ENCODE peak calls at places on chromosomes 6 and 20, in six cellular contexts. J is Daoy; V is HFFc6; R is GDM1; C is activated naive CD8-positive, alpha-beta T cell treated with anti-CD3 and anti-CD28 coated beads for 36 hours; O is skeletal muscle cell. A is an unnamed sample.

GRCh38 chr6:44080561-44081521 is 46.4 kb downstream of the MRPL14 start:
- DNase-seq in V (no peak), O (no peak), J (peak; percentile 62), C (no peak), R (no peak), A (no peak)

GRCh38 chr20:43243672-43244269 is 54.1 kb upstream of the PTPRT start:
- DNase-seq in V (no peak), R (no peak), O (no peak), C (no peak), J (no peak), A (no peak)

GRCh38 chr6:17061097-17061496 is 40.8 kb upstream of the STMND1 start:
- DNase-seq in C (no peak), V (no peak), R (no peak), J (no peak), O (no peak), A (no peak)

GRCh38 chr6:87151786-87152527 is 3.4 kb upstream of the ZNF292 start:
- DNase-seq in J (peak; percentile 57), V (peak; percentile 41), C (peak; percentile 81), R (no peak), O (no peak), A (peak; percentile 18)

GRCh38 chr6:29489286-29489685 is 1.5 kb upstream of the MAS1L start:
- DNase-seq in C (no peak), R (no peak), V (no peak), J (no peak), O (no peak), A (no peak)

GRCh38 chr20:35318502-35319157 is 26.4 kb upstream of the FAM83C start:
- DNase-seq in O (peak; percentile 43), V (peak; percentile 79), C (no peak), J (peak; percentile 93), R (no peak), A (peak; percentile 71)

GRCh38 chr20:51972031-51972430 is 169.7 kb upstream of the SALL4 start:
- DNase-seq in V (no peak), O (no peak), J (no peak), C (no peak), R (no peak), A (no peak)

GRCh38 chr6:73964455-73964854 is 268.5 kb downstream of the CD109 start:
- DNase-seq in C (no peak), O (no peak), J (no peak), V (no peak), R (no peak), A (no peak)

GRCh38 chr6:113634352-113635163 is 222.6 kb upstream of the MARCKS start:
- DNase-seq in V (peak; percentile 13), R (no peak), O (peak; percentile 64), J (peak; percentile 55), C (no peak), A (peak; percentile 66)